ENCODE peak calls at places on chromosomes 7 and 10, in five cellular contexts. One of them, this sample, is unnamed. For H3K36me3, the result is how much of the 10 kb centered on the place peaks cover.

GRCh38 chr7:82087099-82087498 is 317.3 kb upstream of the HGF start:
- DNase-seq in cardiac muscle cell: no peak
- DNase-seq in pancreas: no peak
- DNase-seq in ovary: no peak
- DNase-seq in OCI-LY7: no peak
- DNase-seq in this sample: no peak

GRCh38 chr7:77157446-77157845 is 35.0 kb downstream of the CCDC146 start:
- DNase-seq in cardiac muscle cell: no peak
- DNase-seq in pancreas: no peak
- DNase-seq in ovary: no peak
- DNase-seq in OCI-LY7: no peak
- DNase-seq in this sample: no peak

GRCh38 chr10:67790534-67791408 is 47.2 kb downstream of the DNAJC12 start:
- DNase-seq in cardiac muscle cell: no peak
- DNase-seq in pancreas: no peak
- DNase-seq in ovary: no peak
- DNase-seq in OCI-LY7: peak
- DNase-seq in this sample: peak

GRCh38 chr10:104255244-104255981 is 721 bp downstream of the GSTO1 start:
- DNase-seq in cardiac muscle cell: no peak
- DNase-seq in pancreas: no peak
- DNase-seq in ovary: no peak
- DNase-seq in OCI-LY7: peak
- DNase-seq in this sample: no peak

GRCh38 chr10:116947838-116948529 is 57.0 kb downstream of the SHTN1 start:
- DNase-seq in cardiac muscle cell: no peak
- DNase-seq in pancreas: no peak
- DNase-seq in ovary: no peak
- DNase-seq in OCI-LY7: no peak
- DNase-seq in this sample: peak

GRCh38 chr10:37803269-37803668 is 54.1 kb downstream of the ZNF248 start:
- DNase-seq in cardiac muscle cell: no peak
- DNase-seq in pancreas: no peak
- DNase-seq in ovary: no peak
- DNase-seq in OCI-LY7: no peak
- DNase-seq in this sample: no peak

GRCh38 chr10:128817636-128818035 is 649.4 kb upstream of the MGMT start:
- DNase-seq in cardiac muscle cell: no peak
- DNase-seq in pancreas: no peak
- DNase-seq in ovary: no peak
- DNase-seq in OCI-LY7: no peak
- DNase-seq in this sample: no peak

GRCh38 chr7:118183254-118183585 is 744 bp upstream of the LSM8 start:
- DNase-seq in cardiac muscle cell: no peak
- DNase-seq in pancreas: no peak
- DNase-seq in ovary: no peak
- DNase-seq in OCI-LY7: peak
- DNase-seq in this sample: no peak

GRCh38 chr10:23063387-23064287 is 31.7 kb upstream of the MSRB2 start:
- DNase-seq in cardiac muscle cell: no peak
- DNase-seq in pancreas: no peak
- DNase-seq in ovary: no peak
- DNase-seq in OCI-LY7: no peak
- DNase-seq in this sample: no peak

GRCh38 chr7:100875356-100875751 is 451 bp downstream of the SRRT start:
- DNase-seq in cardiac muscle cell: no peak
- DNase-seq in pancreas: no peak
- DNase-seq in ovary: no peak
- DNase-seq in OCI-LY7: peak
- DNase-seq in this sample: no peak

GRCh38 chr10:3452234-3452633 is 279.7 kb upstream of the PITRM1 start:
- DNase-seq in cardiac muscle cell: no peak
- DNase-seq in pancreas: no peak
- DNase-seq in ovary: no peak
- DNase-seq in OCI-LY7: no peak
- DNase-seq in this sample: peak

DNA sequence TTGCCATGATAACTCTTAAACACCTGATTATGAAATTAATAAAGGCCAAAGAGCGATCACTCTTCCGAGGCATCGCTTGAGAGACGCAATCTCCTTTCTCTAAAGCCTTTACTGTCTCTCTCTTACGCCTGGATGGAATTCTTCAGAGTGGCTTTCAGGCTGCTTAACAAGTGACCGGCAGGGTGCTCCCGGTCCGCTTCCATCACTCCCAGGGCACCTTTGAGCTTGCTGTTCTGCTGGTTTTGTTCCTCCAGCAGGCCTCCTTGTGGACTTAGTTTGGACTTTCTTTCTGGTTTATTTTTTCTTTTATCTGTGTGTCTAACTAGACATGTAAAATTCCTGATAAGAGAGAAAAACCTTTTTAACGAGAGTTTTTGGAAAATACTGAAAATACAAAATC is 60.9 kb downstream of the MRPL32 start:
- DNase-seq in cardiac muscle cell: no peak
- DNase-seq in pancreas: no peak
- DNase-seq in ovary: no peak
- DNase-seq in OCI-LY7: no peak
- DNase-seq in this sample: no peak
- TF ChIP-seq CTCF in cardiac muscle cell: no peak
- TF ChIP-seq CTCF in pancreas: no peak
- TF ChIP-seq CTCF in ovary: no peak
- TF ChIP-seq CTCF in OCI-LY7: no peak
- TF ChIP-seq CTCF in this sample: no peak

DNA sequence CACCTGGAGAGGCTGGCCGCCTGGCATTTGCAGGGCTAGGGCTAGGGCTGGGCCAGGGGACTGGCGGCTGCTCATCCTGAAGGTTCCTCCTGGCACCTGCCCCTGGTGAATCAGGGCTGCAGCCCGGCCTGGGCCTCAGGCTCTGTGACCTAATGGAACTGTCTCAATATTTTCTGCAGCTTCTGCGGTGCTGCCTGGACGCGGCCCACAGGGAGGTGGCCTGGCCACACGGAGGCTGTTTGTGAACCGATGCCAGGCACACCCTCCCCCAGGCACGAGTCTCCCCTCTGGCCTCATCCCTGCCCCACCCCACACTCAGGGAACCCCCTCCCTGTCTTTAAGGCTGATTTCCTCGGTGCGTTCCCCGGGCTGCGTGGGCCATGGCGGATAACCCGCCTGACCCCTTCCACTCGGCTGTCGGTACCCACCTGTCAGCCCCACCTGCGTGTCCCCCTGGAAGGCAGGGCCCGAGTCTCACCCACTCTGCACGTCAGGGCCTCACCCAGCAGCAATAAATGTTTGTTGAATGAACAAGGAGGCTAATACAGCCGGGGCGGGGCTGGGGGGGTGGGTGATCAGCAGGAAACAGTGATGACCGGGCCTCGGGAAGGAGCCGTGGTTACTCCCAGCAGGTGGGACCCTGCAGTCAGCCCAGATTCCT is 54.5 kb upstream of the DNAJB6 start:
- DNase-seq in cardiac muscle cell: no peak
- DNase-seq in pancreas: no peak
- DNase-seq in ovary: no peak
- DNase-seq in OCI-LY7: no peak
- DNase-seq in this sample: no peak
- H3K36me3 ChIP-seq in cardiac muscle cell: under half
- H3K36me3 ChIP-seq in pancreas: under half
- H3K36me3 ChIP-seq in ovary: under half
- H3K36me3 ChIP-seq in OCI-LY7: under half
- H3K36me3 ChIP-seq in this sample: under half

DNA sequence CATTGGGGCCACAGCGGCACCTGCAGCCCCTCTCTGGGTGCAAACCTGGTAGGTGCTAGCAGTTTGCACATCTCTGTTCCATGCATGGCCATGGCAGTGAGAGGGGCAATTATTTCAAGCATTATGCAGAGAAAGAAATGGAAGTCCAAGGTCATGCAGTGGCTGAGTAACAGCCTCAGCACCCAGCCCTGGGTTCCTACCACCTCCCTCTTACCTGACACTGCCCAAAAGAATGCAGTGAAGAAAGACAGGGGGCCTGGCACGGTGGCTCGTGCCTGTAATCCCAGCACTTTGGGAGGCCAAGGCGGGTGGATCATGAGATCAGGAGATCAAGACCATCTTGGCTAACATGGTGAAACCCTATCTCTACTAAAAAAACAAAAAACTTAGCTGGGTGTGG is 4.9 kb upstream of the CHST12 start:
- DNase-seq in cardiac muscle cell: no peak
- DNase-seq in pancreas: no peak
- DNase-seq in ovary: no peak
- DNase-seq in OCI-LY7: no peak
- DNase-seq in this sample: no peak
- TF ChIP-seq CTCF in cardiac muscle cell: no peak
- TF ChIP-seq CTCF in pancreas: no peak
- TF ChIP-seq CTCF in ovary: no peak
- TF ChIP-seq CTCF in OCI-LY7: no peak
- TF ChIP-seq CTCF in this sample: no peak

GRCh38 chr10:122740640-122741039 is 41.0 kb upstream of the C10orf120 start:
- DNase-seq in cardiac muscle cell: no peak
- DNase-seq in pancreas: no peak
- DNase-seq in ovary: no peak
- DNase-seq in OCI-LY7: no peak
- DNase-seq in this sample: no peak
- H3K36me3 ChIP-seq in cardiac muscle cell: under half
- H3K36me3 ChIP-seq in pancreas: under half
- H3K36me3 ChIP-seq in ovary: under half
- H3K36me3 ChIP-seq in OCI-LY7: under half
- H3K36me3 ChIP-seq in this sample: under half

DNA sequence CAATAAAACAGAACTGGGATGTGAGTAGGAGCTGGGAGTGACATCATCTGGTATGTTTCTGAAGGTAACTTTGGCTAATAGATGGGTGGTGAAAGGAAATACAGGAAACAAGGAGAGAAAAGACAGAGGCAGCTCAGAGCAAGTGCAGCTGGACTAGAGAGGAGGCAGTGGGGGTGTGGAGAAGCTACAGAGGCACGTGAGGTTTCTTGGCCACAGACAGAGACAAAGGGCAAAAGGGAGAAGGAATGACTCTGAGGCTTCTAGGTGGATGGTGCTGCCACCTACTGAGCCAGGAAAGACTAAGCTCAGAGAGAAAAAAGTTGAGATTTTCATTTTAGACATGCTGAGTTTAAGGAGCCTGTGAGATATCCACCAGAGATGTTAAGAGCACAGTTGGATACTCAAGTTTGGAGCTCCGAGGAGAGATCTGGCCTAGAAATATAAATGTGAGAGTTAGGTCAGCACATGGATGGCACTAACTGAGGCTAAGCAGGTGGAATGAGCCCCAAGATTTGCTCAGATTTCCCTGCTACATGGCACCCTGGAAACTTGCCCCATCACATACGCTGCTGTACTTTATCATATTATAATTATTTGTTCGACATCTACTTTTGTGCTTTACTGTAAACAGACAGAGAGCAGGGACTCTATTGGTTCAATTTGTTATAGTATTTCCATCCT is 293.0 kb upstream of the IMMP2L start:
- DNase-seq in cardiac muscle cell: peak
- DNase-seq in pancreas: no peak
- DNase-seq in ovary: peak
- DNase-seq in OCI-LY7: peak
- DNase-seq in this sample: peak
- TF ChIP-seq CTCF in cardiac muscle cell: peak
- TF ChIP-seq CTCF in pancreas: peak
- TF ChIP-seq CTCF in ovary: no peak
- TF ChIP-seq CTCF in OCI-LY7: peak
- TF ChIP-seq CTCF in this sample: peak

GRCh38 chr10:58396057-58396456 is 10.8 kb downstream of the TFAM start:
- DNase-seq in cardiac muscle cell: no peak
- DNase-seq in pancreas: no peak
- DNase-seq in ovary: no peak
- DNase-seq in OCI-LY7: no peak
- DNase-seq in this sample: no peak
- H3K36me3 ChIP-seq in cardiac muscle cell: under half
- H3K36me3 ChIP-seq in pancreas: under half
- H3K36me3 ChIP-seq in ovary: under half
- H3K36me3 ChIP-seq in OCI-LY7: half or more
- H3K36me3 ChIP-seq in this sample: under half